ENCODE peak calls at places on chromosomes 7 and 10, in seven cellular contexts. R is NCI-H524; L is GM03348; G is OCI-M1; V is renal cortical epithelial cell; E is stimulated activated CD8-positive, alpha-beta memory T cell treated with anti-CD3 and anti-CD28 coated beads, Interleukin-4, amount 100 ng/mL, for 24 hours; U is NCI-H510A. Z is an unnamed sample.

GRCh38 chr10:45071043-45071813 is 70.5 kb downstream of the ZNF22 start:
- DNase-seq in U (no peak), R (no peak), V (no peak), G (no peak), E (no peak), L (no peak), Z (no peak)

GRCh38 chr10:24891823-24892222 is 60.6 kb downstream of the PRTFDC1 start:
- DNase-seq in E (no peak), L (no peak), V (peak; percentile 89), U (no peak), G (no peak), R (no peak), Z (no peak)

GRCh38 chr10:92572362-92573090 is 1.4 kb downstream of the IDE start:
- DNase-seq in R (no peak), E (no peak), G (peak; percentile 60), L (peak; percentile 21), V (no peak), U (no peak), Z (no peak)

GRCh38 chr7:1698951-1699350 is 28.9 kb downstream of the ELFN1 start:
- DNase-seq in R (no peak), U (no peak), E (no peak), V (no peak), G (no peak), L (no peak), Z (no peak)

GRCh38 chr10:59606551-59606961 is 103.1 kb downstream of the SLC16A9 start:
- DNase-seq in G (no peak), U (no peak), R (no peak), E (no peak), L (peak; percentile 22), V (peak; percentile 74), Z (no peak)

GRCh38 chr10:130915065-130915464 is 396.5 kb downstream of the TCERG1L start:
- DNase-seq in E (no peak), U (no peak), L (no peak), R (no peak), G (no peak), V (no peak), Z (no peak)

GRCh38 chr10:69802424-69803161 is 887 bp downstream of the COL13A1 start:
- DNase-seq in G (no peak), R (peak; percentile 17), U (no peak), E (no peak), L (peak; percentile 77), V (no peak), Z (no peak)

GRCh38 chr7:148735141-148735540 is 36.4 kb downstream of the CUL1 start:
- DNase-seq in L (no peak), U (no peak), R (no peak), E (no peak), G (no peak), V (no peak), Z (no peak)

GRCh38 chr7:99109108-99110051 is 34.5 kb downstream of the SMURF1 start:
- DNase-seq in V (no peak), E (no peak), G (no peak), U (no peak), R (peak; percentile 79), L (no peak), Z (peak; percentile 80)

GRCh38 chr10:119395287-119396007 is 147.1 kb downstream of the RGS10 start:
- DNase-seq in E (no peak), V (no peak), R (no peak), L (no peak), G (peak; percentile 25), U (no peak), Z (peak; percentile 87)

GRCh38 chr7:44827567-44827966 is 20.3 kb downstream of the H2AZ2 start:
- DNase-seq in L (no peak), U (no peak), G (no peak), V (no peak), E (no peak), R (no peak), Z (no peak)

GRCh38 chr7:101161692-101162461 is 3.5 kb downstream of the VGF start:
- DNase-seq in R (no peak), G (no peak), E (no peak), L (no peak), V (no peak), U (no peak), Z (no peak)

GRCh38 chr7:27198871-27199801 is 755 bp downstream of the HOXA13 start:
- DNase-seq in U (no peak), E (no peak), L (peak; percentile 45), R (peak; percentile 32), V (no peak), G (no peak), Z (no peak)

GRCh38 chr10:131113892-131114291 is 197.6 kb downstream of the TCERG1L start:
- DNase-seq in R (no peak), U (no peak), E (no peak), L (no peak), V (no peak), G (no peak), Z (no peak)

GRCh38 chr10:84424731-84425165 is 96.4 kb downstream of the CCSER2 start:
- DNase-seq in U (no peak), L (peak; percentile 85), V (peak; percentile 97), E (no peak), G (peak; percentile 18), R (no peak), Z (peak; percentile 96)

GRCh38 chr7:121026577-121027111 is 38.1 kb downstream of the CPED1 start:
- DNase-seq in L (no peak), U (no peak), R (no peak), E (no peak), V (no peak), G (no peak), Z (no peak)

GRCh38 chr10:97039538-97040247 is 146.1 kb downstream of the SLIT1 start:
- DNase-seq in G (no peak), E (no peak), U (no peak), L (no peak), R (no peak), V (no peak), Z (no peak)

GRCh38 chr10:137031-137430 is 1.8 kb downstream of the ZMYND11 start:
- DNase-seq in U (peak; percentile 8), R (peak; percentile 1), V (no peak), G (peak; percentile 42), E (no peak), L (peak; percentile 28), Z (peak; percentile 74)

GRCh38 chr10:86747796-86748581 is 8.4 kb upstream of the BMPR1A start:
- DNase-seq in U (no peak), L (no peak), R (no peak), G (no peak), V (no peak), E (no peak), Z (peak; percentile 79)

GRCh38 chr10:100360234-100360633 is 13.2 kb downstream of the SCD start:
- DNase-seq in E (no peak), G (no peak), V (no peak), R (no peak), U (no peak), L (no peak), Z (no peak)

GRCh38 chr10:125878957-125879835 is 1.9 kb downstream of the DHX32 start:
- DNase-seq in G (no peak), R (no peak), E (no peak), V (peak; percentile 98), U (no peak), L (peak; percentile 62), Z (no peak)

GRCh38 chr10:43872644-43873043 is 224.0 kb upstream of the ZNF32 start:
- DNase-seq in G (no peak), V (no peak), E (no peak), U (no peak), L (no peak), R (no peak), Z (no peak)

GRCh38 chr10:16545126-16545736 is 23.6 kb upstream of the C1QL3 start:
- DNase-seq in R (peak; percentile 26), G (peak; percentile 75), U (peak; percentile 3), E (no peak), L (peak; percentile 78), V (peak; percentile 48), Z (peak; percentile 70)

GRCh38 chr10:120586471-120586872 is 129.4 kb downstream of the PLPP4 start:
- DNase-seq in E (no peak), R (no peak), G (no peak), L (peak; percentile 27), U (no peak), V (peak; percentile 98), Z (no peak)

GRCh38 chr10:17026686-17027485 is 102.7 kb downstream of the CUBN start:
- DNase-seq in E (peak; percentile 42), V (no peak), G (no peak), U (no peak), R (no peak), L (peak; percentile 19), Z (no peak)

GRCh38 chr10:102796407-102797176 is 40.6 kb downstream of the CYP17A1 start:
- DNase-seq in G (no peak), L (peak; percentile 73), U (peak; percentile 21), V (peak; percentile 29), R (no peak), E (peak; percentile 42), Z (peak; percentile 74)

GRCh38 chr10:128463991-128464755 is 337.9 kb upstream of the MKI67 start:
- DNase-seq in G (peak; percentile 24), V (peak; percentile 15), U (no peak), L (no peak), E (no peak), R (peak; percentile 30), Z (no peak)

GRCh38 chr7:137760111-137760510 is 86.7 kb downstream of the DGKI start:
- DNase-seq in L (no peak), R (peak; percentile 77), U (no peak), E (no peak), V (no peak), G (no peak), Z (no peak)

GRCh38 chr10:33142290-33142689 is 184.3 kb upstream of the ITGB1 start:
- DNase-seq in R (no peak), E (no peak), L (no peak), G (peak; percentile 64), U (no peak), V (no peak), Z (no peak)

GRCh38 chr10:133260895-133261725 is 15.6 kb downstream of the ADAM8 start:
- DNase-seq in L (peak; percentile 79), E (peak; percentile 59), R (peak; percentile 5), G (peak; percentile 78), U (peak; percentile 21), V (no peak), Z (peak; percentile 47)

GRCh38 chr10:71821909-71822763 is 28.9 kb downstream of the PSAP start:
- DNase-seq in G (no peak), V (no peak), E (no peak), R (no peak), L (no peak), U (no peak), Z (no peak)

GRCh38 chr7:12729112-12729511 is 41.7 kb downstream of the ARL4A start:
- DNase-seq in G (peak; percentile 90), L (peak; percentile 36), E (no peak), U (peak; percentile 52), V (peak; percentile 45), R (peak; percentile 46), Z (peak; percentile 2)